ENCODE peak calls at places on chromosome 19, in four cellular contexts. D, G, Y and S are unnamed samples.

GRCh38 chr19:4536798-4537197 is 1.8 kb upstream of the PLIN5 start:
- DNase-seq in D (no peak), G (no peak), Y (no peak), S (no peak)

GRCh38 chr19:33301011-33301899 is 1.1 kb downstream of the CEBPA start:
- DNase-seq in G (no peak), Y (peak; percentile 15), D (no peak), S (no peak)

GRCh38 chr19:58261968-58262921 is 16.5 kb upstream of the ZNF8 start:
- DNase-seq in G (no peak), D (no peak), Y (no peak), S (no peak)

GRCh38 chr19:53131085-53131484 is 1.6 kb downstream of the ZNF415 start:
- DNase-seq in D (no peak), Y (no peak), G (no peak), S (no peak)

GRCh38 chr19:47699360-47699917 is 13.8 kb upstream of the EHD2 start:
- DNase-seq in G (peak; percentile 63), D (peak; percentile 25), Y (peak; percentile 26), S (peak; percentile 86)

GRCh38 chr19:33241530-33242101 is 16.0 kb upstream of the SLC7A10 start:
- DNase-seq in G (no peak), Y (no peak), D (no peak), S (peak; percentile 60)

GRCh38 chr19:57800696-57801095 is 14.0 kb downstream of the ZNF552 start:
- DNase-seq in D (no peak), G (no peak), Y (no peak), S (no peak)

GRCh38 chr19:10380311-10381102 is at the start of gene TYK2:
- DNase-seq in G (peak; percentile 98), D (peak; percentile 96), Y (peak; percentile 98), S (peak; percentile 98)

GRCh38 chr19:48735031-48735615 is 5.3 kb downstream of the RASIP1 start:
- DNase-seq in Y (peak; percentile 58), G (no peak), D (peak; percentile 53), S (peak; percentile 85)

GRCh38 chr19:1513492-1514294 is 874 bp upstream of the ADAMTSL5 start:
- DNase-seq in D (peak; percentile 38), G (peak; percentile 52), Y (peak; percentile 21), S (peak; percentile 70)

GRCh38 chr19:907183-907853 is 5.7 kb downstream of the R3HDM4 start:
- DNase-seq in G (peak; percentile 69), D (no peak), Y (no peak), S (no peak)

GRCh38 chr19:23772668-23773063 is 14.0 kb upstream of the ZNF681 start:
- DNase-seq in G (no peak), D (no peak), Y (no peak), S (no peak)

GRCh38 chr19:7381073-7381390 is 32.3 kb downstream of the ARHGEF18 start:
- DNase-seq in G (no peak), Y (no peak), D (no peak), S (no peak)

GRCh38 chr19:50362030-50362412 is 3.4 kb downstream of the NAPSA start:
- DNase-seq in D (no peak), Y (no peak), G (no peak), S (no peak)

GRCh38 chr19:14375055-14375581 is 6.1 kb upstream of the ADGRE5 start:
- DNase-seq in G (peak; percentile 76), Y (no peak), D (no peak), S (no peak)

GRCh38 chr19:10037809-10038208 is 24.5 kb downstream of the RDH8 start:
- DNase-seq in D (no peak), Y (no peak), G (no peak), S (no peak)

GRCh38 chr19:33299061-33299665 is 3.2 kb downstream of the CEBPA start:
- DNase-seq in Y (no peak), D (no peak), G (no peak), S (no peak)

GRCh38 chr19:40157059-40157458 is 34.2 kb upstream of the MAP3K10 start:
- DNase-seq in D (no peak), G (no peak), Y (no peak), S (no peak)

GRCh38 chr19:5624154-5624663 is 1.3 kb downstream of the SAFB start:
- DNase-seq in Y (peak; percentile 63), D (peak; percentile 8), G (no peak), S (no peak)

GRCh38 chr19:45975296-45975695 is 1.6 kb upstream of the NOVA2 start:
- DNase-seq in G (no peak), Y (no peak), D (no peak), S (no peak)

GRCh38 chr19:33370783-33371182 is 2.7 kb upstream of the CEBPG start:
- DNase-seq in D (no peak), Y (no peak), G (no peak), S (no peak)

GRCh38 chr19:11461453-11461852 is 19.4 kb downstream of the ELAVL3 start:
- DNase-seq in G (no peak), Y (no peak), D (no peak), S (no peak)

GRCh38 chr19:44512326-44513298 is 12.3 kb upstream of the ZNF180 start:
- DNase-seq in G (no peak), Y (peak; percentile 62), D (peak; percentile 35), S (peak; percentile 75)

GRCh38 chr19:52748336-52748950 is 13.6 kb upstream of the ZNF611 start:
- DNase-seq in G (no peak), D (no peak), Y (peak; percentile 54), S (no peak)

GRCh38 chr19:56139847-56140582 is 1.1 kb upstream of the ZNF444 start:
- DNase-seq in D (no peak), G (no peak), Y (peak; percentile 16), S (no peak)